ENCODE peak calls at places on chromosomes 1 and 21, in six cellular contexts. D is AG08395; S is GM12891; J is progenitor cell of endocrine pancreas; W is CD4-positive, CD25-positive, alpha-beta regulatory T cell; G is neural crest cell. Y is an unnamed sample.
A peak's percentile ranks its signal among the peaks of the same experiment; 100 is the strongest.

GRCh38 chr1:103058393-103058792 is 49.9 kb downstream of the COL11A1 start:
- DNase-seq in G (no peak), D (no peak), W (no peak), J (no peak), S (no peak), Y (no peak)

GRCh38 chr1:152596986-152597385 is 3.0 kb upstream of the LCE3C start:
- DNase-seq in J (no peak), W (no peak), D (no peak), S (no peak), G (no peak), Y (no peak)

GRCh38 chr1:41576620-41577019 is 92.1 kb upstream of the EDN2 start:
- DNase-seq in J (no peak), D (no peak), S (no peak), G (no peak), W (no peak), Y (no peak)

GRCh38 chr1:118949317-118949716 is 38.8 kb downstream of the TBX15 start:
- DNase-seq in J (no peak), S (no peak), W (no peak), D (peak; percentile 79), G (no peak), Y (no peak)

GRCh38 chr1:71850936-71851335 is 431.4 kb downstream of the NEGR1 start:
- DNase-seq in G (no peak), W (no peak), J (no peak), S (no peak), D (no peak), Y (no peak)

GRCh38 chr1:160720366-160720765 is 8.7 kb upstream of the CD48 start:
- DNase-seq in G (no peak), S (no peak), D (no peak), J (no peak), W (no peak), Y (no peak)

GRCh38 chr1:163436133-163436532 is 114.4 kb downstream of the NUF2 start:
- DNase-seq in G (no peak), W (no peak), J (no peak), D (no peak), S (no peak), Y (no peak)

GRCh38 chr1:205565799-205566198 is 61.3 kb downstream of the CDK18 start:
- DNase-seq in W (no peak), S (no peak), D (no peak), G (no peak), J (no peak), Y (peak; percentile 40)

GRCh38 chr1:83910461-83910860 is 88.5 kb downstream of the TTLL7 start:
- DNase-seq in J (no peak), D (no peak), G (no peak), W (no peak), S (no peak), Y (no peak)

GRCh38 chr1:107277022-107277421 is 136.2 kb downstream of the NTNG1 start:
- DNase-seq in J (peak; percentile 22), S (no peak), G (peak; percentile 50), D (peak; percentile 65), W (peak; percentile 2), Y (peak; percentile 42)

GRCh38 chr1:240936911-240937668 is 325.1 kb upstream of the GREM2 start:
- DNase-seq in D (no peak), J (no peak), G (no peak), W (no peak), S (no peak), Y (no peak)

GRCh38 chr21:32184485-32184884 is 94.4 kb downstream of the MIS18A start:
- DNase-seq in S (no peak), D (no peak), G (no peak), W (no peak), J (no peak), Y (no peak)

GRCh38 chr1:85048296-85049064 is at the start of gene MCOLN3:
- DNase-seq in D (peak; percentile 10), S (peak; percentile 38), W (peak; percentile 26), G (peak; percentile 9), J (peak; percentile 59), Y (peak; percentile 44)

Y was measured in small intestine.